ENCODE peak calls at places on chromosomes 16 and 17, in four cellular contexts. K is cardiac fibroblast; S is NCI-H510A treated with DMSO at 0.1 percent for 48 hours; G is activated T-cell treated with anti-CD3 and anti-CD28 coated beads, Interleukin-2, amount 50 U/mL, for 72 hours. M is an unnamed sample.

GRCh38 chr16:53207810-53208752 is 153.3 kb downstream of the CHD9 start:
- DNase-seq in K (peak), S (peak), G (no peak), M (peak)

GRCh38 chr16:78816499-78817441 is 717.3 kb downstream of the WWOX start:
- DNase-seq in K (peak), S (no peak), G (no peak), M (no peak)

GRCh38 chr17:49891694-49892389 is 44.0 kb upstream of the TAC4 start:
- DNase-seq in K (no peak), S (no peak), G (no peak), M (no peak)

GRCh38 chr16:75079346-75079926 is 37.1 kb downstream of the LDHD start:
- DNase-seq in K (no peak), S (no peak), G (no peak), M (no peak)

GRCh38 chr16:66605177-66605999 is 884 bp downstream of the CMTM3 start:
- DNase-seq in K (peak), S (no peak), G (peak), M (peak)

GRCh38 chr17:29039764-29040598 is 3.0 kb upstream of the PIPOX start:
- DNase-seq in K (peak), S (no peak), G (no peak), M (no peak)

GRCh38 chr17:8443756-8444155 is 8.1 kb downstream of the NDEL1 start:
- DNase-seq in K (no peak), S (no peak), G (no peak), M (no peak)

GRCh38 chr17:76318586-76318985 is 10.5 kb upstream of the QRICH2 start:
- DNase-seq in K (no peak), S (no peak), G (no peak), M (no peak)

GRCh38 chr16:4388275-4389021 is 16.8 kb downstream of the VASN start:
- DNase-seq in K (peak), S (no peak), G (no peak), M (peak)

GRCh38 chr17:30808785-30809286 is 15.7 kb downstream of the CRLF3 start:
- DNase-seq in K (no peak), S (no peak), G (peak), M (no peak)

GRCh38 chr17:16215002-16215272 is 397 bp downstream of the NCOR1 start:
- DNase-seq in K (peak), S (peak), G (peak), M (peak)

GRCh38 chr16:46857261-46857962 is 26.4 kb upstream of the C16orf87 start:
- DNase-seq in K (peak), S (peak), G (no peak), M (no peak)

GRCh38 chr17:64019486-64020067 is 856 bp downstream of the ICAM2 start:
- DNase-seq in K (no peak), S (no peak), G (peak), M (no peak)

GRCh38 chr17:1104222-1104621 is 75.6 kb downstream of the ABR start:
- DNase-seq in K (peak), S (no peak), G (no peak), M (no peak)

GRCh38 chr17:45227631-45228120 is 6.0 kb downstream of the FMNL1 start:
- DNase-seq in K (no peak), S (no peak), G (peak), M (no peak)

GRCh38 chr16:68396481-68396880 is 51.8 kb downstream of the SMPD3 start:
- DNase-seq in K (peak), S (peak), G (peak), M (no peak)

GRCh38 chr17:17729620-17730249 is 48.5 kb downstream of the RAI1 start:
- DNase-seq in K (no peak), S (peak), G (peak), M (no peak)

M was measured in tibial artery.